ENCODE peak calls at places on chromosomes 12 and 14, in eight cellular contexts. M, N, H, U, B, A, E and T are unnamed samples.

GRCh38 chr14:98957211-98958047 is 314.6 kb downstream of the BCL11B start:
- DNase-seq in H (peak; percentile 39), E (no peak), M (no peak), U (peak; percentile 72), A (no peak), N (peak; percentile 26), B (no peak), T (no peak)

GRCh38 chr12:3200032-3200617 is 122.9 kb downstream of the TSPAN9 start:
- DNase-seq in N (peak; percentile 79), E (no peak), A (no peak), M (no peak), H (peak; percentile 99), U (peak; percentile 48), B (no peak), T (peak; percentile 9)

GRCh38 chr12:124388679-124389536 is 94.0 kb downstream of the RFLNA start:
- DNase-seq in U (peak; percentile 84), N (peak; percentile 91), E (peak; percentile 89), M (peak; percentile 67), H (peak; percentile 95), B (peak; percentile 93), A (peak; percentile 27), T (peak; percentile 88)

GRCh38 chr12:127052491-127053232 is 1214.3 kb upstream of the TMEM132C start:
- DNase-seq in N (no peak), U (no peak), H (no peak), A (no peak), M (no peak), E (no peak), B (no peak), T (no peak)

GRCh38 chr12:51028811-51029146 is 2.6 kb upstream of the SLC11A2 start:
- DNase-seq in U (no peak), M (no peak), B (no peak), H (no peak), E (no peak), A (no peak), N (no peak), T (no peak)

GRCh38 chr14:34027990-34028490 is 77.2 kb upstream of the EGLN3 start:
- DNase-seq in B (no peak), M (no peak), U (no peak), H (no peak), E (no peak), A (no peak), N (no peak), T (no peak)

GRCh38 chr12:72448089-72448488 is 175.9 kb downstream of the TRHDE start:
- DNase-seq in H (no peak), B (no peak), U (no peak), N (no peak), E (no peak), M (no peak), A (no peak), T (no peak)

GRCh38 chr12:110199360-110200123 is 75.4 kb downstream of the IFT81 start:
- DNase-seq in B (no peak), H (peak; percentile 64), M (no peak), E (no peak), A (no peak), U (no peak), N (no peak), T (no peak)

GRCh38 chr12:46446645-46447044 is 74.1 kb upstream of the SLC38A2 start:
- DNase-seq in H (no peak), E (no peak), N (no peak), A (no peak), M (no peak), B (no peak), U (no peak), T (no peak)

GRCh38 chr14:105878125-105878524 is 351.7 kb downstream of the TMEM121 start:
- DNase-seq in M (no peak), E (peak; percentile 34), H (peak; percentile 7), A (peak; percentile 0), U (no peak), B (peak; percentile 42), N (peak; percentile 4), T (no peak)

GRCh38 chr14:105879503-105879866 is 353.1 kb downstream of the TMEM121 start:
- DNase-seq in N (peak; percentile 10), H (peak; percentile 10), B (peak; percentile 41), M (no peak), A (no peak), E (no peak), U (no peak), T (no peak)

GRCh38 chr14:105877645-105878044 is 351.3 kb downstream of the TMEM121 start:
- DNase-seq in H (no peak), E (peak; percentile 20), M (no peak), N (no peak), B (no peak), U (peak; percentile 2), A (no peak), T (no peak)

GRCh38 chr14:105879867-105880561 is 353.6 kb downstream of the TMEM121 start:
- DNase-seq in A (peak; percentile 0), H (peak; percentile 17), M (no peak), U (peak; percentile 4), E (peak; percentile 43), B (peak; percentile 51), N (peak; percentile 5), T (no peak)

DNA sequence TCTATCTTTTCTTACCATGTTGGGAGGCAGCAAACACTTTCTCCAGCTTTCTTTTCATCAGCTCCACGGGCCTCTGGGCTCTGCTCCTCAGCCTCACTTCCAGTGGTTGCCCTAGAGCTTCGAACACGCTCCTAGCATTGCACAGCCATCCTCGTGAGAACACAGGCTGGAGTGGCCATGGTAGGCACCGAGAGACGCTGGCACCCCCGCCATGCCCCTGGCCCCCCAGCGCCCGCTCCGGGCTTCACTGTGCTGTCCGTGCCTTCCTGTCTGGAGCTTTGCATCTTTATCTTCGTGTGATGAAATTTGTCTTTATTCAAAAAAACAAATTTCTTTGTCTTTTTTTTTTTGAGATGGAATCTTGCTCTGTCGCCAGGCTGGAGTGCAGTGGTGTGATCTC is 352.2 kb downstream of the TMEM121 start:
- DNase-seq in E (peak; percentile 24), B (no peak), A (no peak), H (peak; percentile 11), N (peak; percentile 11), M (no peak), U (peak; percentile 4), T (no peak)
- H3K9me3 ChIP-seq in E (no peaks in the 10 kb centered on the region), B (no peaks in the 10 kb centered on the region), A (no peaks in the 10 kb centered on the region), H (peaks cover 33% of the 10 kb centered on the region), N (no peaks in the 10 kb centered on the region), M (no peaks in the 10 kb centered on the region), U (no peaks in the 10 kb centered on the region), T (no peaks in the 10 kb centered on the region)

DNA sequence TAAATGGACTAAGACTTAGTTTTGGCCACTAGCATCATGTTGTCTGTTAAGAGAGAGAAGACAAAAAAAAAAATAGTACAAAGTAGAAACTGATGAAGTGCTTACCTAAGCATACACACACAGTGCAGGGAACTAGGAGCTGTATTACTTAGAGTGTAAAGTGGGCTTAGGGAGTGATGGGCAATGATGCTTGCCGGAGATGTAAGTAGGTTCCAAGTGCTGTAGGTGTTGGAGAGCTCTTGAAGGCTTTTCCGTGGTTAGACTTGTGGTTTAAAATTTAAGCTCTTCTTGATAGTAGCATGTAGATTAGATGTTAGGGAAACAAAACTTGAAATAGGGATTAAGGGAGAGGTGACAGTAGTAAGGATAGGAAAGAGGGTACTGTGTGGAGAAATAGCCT is 34.7 kb downstream of the MIA2 start:
- DNase-seq in N (no peak), U (no peak), E (no peak), H (no peak), A (no peak), M (no peak), B (no peak), T (peak; percentile 19)
- H3K9me3 ChIP-seq in N (no peaks in the 10 kb centered on the region), U (no peaks in the 10 kb centered on the region), E (no peaks in the 10 kb centered on the region), H (peaks cover 30% of the 10 kb centered on the region), A (no peaks in the 10 kb centered on the region), M (no peaks in the 10 kb centered on the region), B (no peaks in the 10 kb centered on the region), T (no peaks in the 10 kb centered on the region)

GRCh38 chr12:38662851-38663250 is 242.5 kb downstream of the CPNE8 start:
- DNase-seq in A (no peak), U (no peak), M (no peak), H (no peak), B (no peak), N (no peak), E (no peak), T (no peak)
- H3K9me3 ChIP-seq in A (no peaks in the 10 kb centered on the region), U (no peaks in the 10 kb centered on the region), M (no peaks in the 10 kb centered on the region), H (peaks cover 7% of the 10 kb centered on the region), B (peaks cover 9% of the 10 kb centered on the region), N (no peaks in the 10 kb centered on the region), E (peaks cover 11% of the 10 kb centered on the region), T (no peaks in the 10 kb centered on the region)

GRCh38 chr12:130425698-130426245 is 88.1 kb downstream of the PIWIL1 start:
- DNase-seq in H (no peak), A (no peak), E (no peak), M (no peak), B (no peak), U (no peak), N (no peak), T (no peak)
- H3K9me3 ChIP-seq in H (no peaks in the 10 kb centered on the region), A (no peaks in the 10 kb centered on the region), E (no peaks in the 10 kb centered on the region), M (no peaks in the 10 kb centered on the region), B (no peaks in the 10 kb centered on the region), U (no peaks in the 10 kb centered on the region), N (no peaks in the 10 kb centered on the region), T (no peaks in the 10 kb centered on the region)

DNA sequence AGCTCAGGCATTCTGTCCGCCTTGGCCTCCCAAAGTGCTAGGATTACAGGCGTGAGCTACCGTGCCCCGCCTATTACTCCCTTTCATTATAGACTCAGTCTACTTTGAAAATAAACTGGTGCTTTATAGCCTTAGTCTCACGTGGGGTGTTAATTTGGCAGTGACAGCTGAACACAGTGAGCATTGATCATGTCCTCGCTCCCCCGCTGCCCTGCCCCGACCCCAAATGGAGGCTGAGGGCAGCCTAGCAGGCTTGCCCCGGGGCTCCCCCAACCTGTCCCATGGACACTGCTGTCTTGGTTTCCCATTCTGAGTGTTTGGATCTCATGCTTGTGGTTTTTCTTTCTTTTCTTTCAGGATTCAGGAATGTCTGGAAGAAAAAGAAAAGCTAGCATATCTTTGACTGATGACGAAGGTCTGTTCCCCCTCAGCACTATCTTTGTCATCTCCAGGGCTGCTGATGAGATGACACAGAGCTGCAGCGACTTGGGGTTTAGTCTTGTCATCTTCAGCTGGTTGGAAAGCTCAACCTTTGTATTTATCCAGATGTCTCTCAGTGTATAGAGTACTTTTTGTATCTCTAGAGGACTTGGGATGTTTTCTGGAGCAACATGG is 42.2 kb downstream of the EP400 start:
- DNase-seq in B (no peak), E (no peak), N (no peak), H (peak; percentile 14), U (no peak), M (no peak), A (no peak), T (no peak)
- H3K9me3 ChIP-seq in B (no peaks in the 10 kb centered on the region), E (no peaks in the 10 kb centered on the region), N (no peaks in the 10 kb centered on the region), H (no peaks in the 10 kb centered on the region), U (no peaks in the 10 kb centered on the region), M (no peaks in the 10 kb centered on the region), A (no peaks in the 10 kb centered on the region), T (no peaks in the 10 kb centered on the region)

DNA sequence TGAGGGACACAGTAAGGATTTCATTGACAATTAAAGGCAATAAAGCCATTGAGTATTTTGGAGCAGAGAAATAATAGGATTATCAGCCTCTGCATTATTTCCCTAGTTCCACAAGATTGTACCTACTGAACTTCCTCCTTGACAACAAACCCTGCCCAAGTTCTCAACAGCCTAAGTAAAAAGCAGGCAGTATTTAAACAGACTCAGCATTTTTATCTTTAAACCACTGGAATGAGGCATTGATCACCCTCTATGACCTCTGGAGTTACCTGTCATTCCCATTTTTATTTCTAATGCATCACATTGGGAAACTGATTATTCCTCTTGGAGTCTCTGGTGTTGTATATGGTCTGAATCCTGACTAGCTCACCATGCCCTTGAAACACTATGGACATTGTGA is 570.6 kb upstream of the STXBP6 start:
- DNase-seq in H (no peak), E (no peak), U (no peak), B (no peak), A (no peak), N (no peak), M (no peak), T (no peak)
- H3K9me3 ChIP-seq in H (peaks cover 20% of the 10 kb centered on the region), E (peaks cover 4% of the 10 kb centered on the region), U (no peaks in the 10 kb centered on the region), B (no peaks in the 10 kb centered on the region), A (peaks cover 10% of the 10 kb centered on the region), N (no peaks in the 10 kb centered on the region), M (no peaks in the 10 kb centered on the region), T (peaks cover 2% of the 10 kb centered on the region)